ENCODE peak calls at places on chromosome 19, in ten cellular contexts. One of them, this sample, is unnamed.

GRCh38 chr19:33394723-33395560 is 21.4 kb downstream of the CEBPG start:
- DNase-seq in astrocyte: no peak
- DNase-seq in AG04449: no peak
- DNase-seq in fibroblast of lung: no peak
- DNase-seq in heart right ventricle: no peak
- DNase-seq in A549: no peak
- DNase-seq in tibial artery: peak
- DNase-seq in effector memory CD4-positive, alpha-beta T cell: no peak
- DNase-seq in fibroblast of pulmonary artery: no peak
- DNase-seq in neural progenitor cell: no peak
- DNase-seq in this sample: no peak

GRCh38 chr19:1229837-1230584 is 7.8 kb downstream of the CBARP start:
- DNase-seq in astrocyte: no peak
- DNase-seq in AG04449: no peak
- DNase-seq in fibroblast of lung: no peak
- DNase-seq in heart right ventricle: no peak
- DNase-seq in A549: no peak
- DNase-seq in tibial artery: no peak
- DNase-seq in effector memory CD4-positive, alpha-beta T cell: no peak
- DNase-seq in fibroblast of pulmonary artery: no peak
- DNase-seq in neural progenitor cell: no peak
- DNase-seq in this sample: no peak

GRCh38 chr19:43628646-43629326 is 9.4 kb upstream of the ZNF428 start:
- DNase-seq in astrocyte: no peak
- DNase-seq in AG04449: no peak
- DNase-seq in fibroblast of lung: no peak
- DNase-seq in heart right ventricle: no peak
- DNase-seq in A549: no peak
- DNase-seq in tibial artery: no peak
- DNase-seq in effector memory CD4-positive, alpha-beta T cell: no peak
- DNase-seq in fibroblast of pulmonary artery: no peak
- DNase-seq in neural progenitor cell: no peak
- DNase-seq in this sample: no peak

GRCh38 chr19:33245948-33246728 is 20.5 kb upstream of the SLC7A10 start:
- DNase-seq in astrocyte: no peak
- DNase-seq in AG04449: no peak
- DNase-seq in fibroblast of lung: no peak
- DNase-seq in heart right ventricle: no peak
- DNase-seq in A549: no peak
- DNase-seq in tibial artery: no peak
- DNase-seq in effector memory CD4-positive, alpha-beta T cell: no peak
- DNase-seq in fibroblast of pulmonary artery: peak
- DNase-seq in neural progenitor cell: no peak
- DNase-seq in this sample: peak

GRCh38 chr19:658916-659839 is 3.8 kb downstream of the RNF126 start:
- DNase-seq in astrocyte: peak
- DNase-seq in AG04449: no peak
- DNase-seq in fibroblast of lung: peak
- DNase-seq in heart right ventricle: no peak
- DNase-seq in A549: no peak
- DNase-seq in tibial artery: no peak
- DNase-seq in effector memory CD4-positive, alpha-beta T cell: peak
- DNase-seq in fibroblast of pulmonary artery: no peak
- DNase-seq in neural progenitor cell: no peak
- DNase-seq in this sample: no peak

GRCh38 chr19:33428627-33429013 is 55.1 kb downstream of the CEBPG start:
- DNase-seq in astrocyte: no peak
- DNase-seq in AG04449: no peak
- DNase-seq in fibroblast of lung: no peak
- DNase-seq in heart right ventricle: no peak
- DNase-seq in A549: no peak
- DNase-seq in tibial artery: no peak
- DNase-seq in effector memory CD4-positive, alpha-beta T cell: no peak
- DNase-seq in fibroblast of pulmonary artery: no peak
- DNase-seq in neural progenitor cell: no peak
- DNase-seq in this sample: no peak

GRCh38 chr19:19654441-19654840 is 9.0 kb downstream of the ATP13A1 start:
- DNase-seq in astrocyte: no peak
- DNase-seq in AG04449: no peak
- DNase-seq in fibroblast of lung: no peak
- DNase-seq in heart right ventricle: no peak
- DNase-seq in A549: no peak
- DNase-seq in tibial artery: no peak
- DNase-seq in effector memory CD4-positive, alpha-beta T cell: no peak
- DNase-seq in fibroblast of pulmonary artery: no peak
- DNase-seq in neural progenitor cell: no peak
- DNase-seq in this sample: no peak

GRCh38 chr19:43101950-43102349 is 19.4 kb upstream of the PSG2 start:
- DNase-seq in astrocyte: no peak
- DNase-seq in AG04449: no peak
- DNase-seq in fibroblast of lung: no peak
- DNase-seq in heart right ventricle: no peak
- DNase-seq in A549: no peak
- DNase-seq in tibial artery: no peak
- DNase-seq in effector memory CD4-positive, alpha-beta T cell: no peak
- DNase-seq in fibroblast of pulmonary artery: no peak
- DNase-seq in neural progenitor cell: no peak
- DNase-seq in this sample: no peak

GRCh38 chr19:40716031-40716654 is 543 bp downstream of the COQ8B start:
- DNase-seq in astrocyte: no peak
- DNase-seq in AG04449: no peak
- DNase-seq in fibroblast of lung: no peak
- DNase-seq in heart right ventricle: no peak
- DNase-seq in A549: peak
- DNase-seq in tibial artery: peak
- DNase-seq in effector memory CD4-positive, alpha-beta T cell: peak
- DNase-seq in fibroblast of pulmonary artery: no peak
- DNase-seq in neural progenitor cell: no peak
- DNase-seq in this sample: no peak

GRCh38 chr19:30334841-30335240 is 37.3 kb upstream of the ZNF536 start:
- DNase-seq in astrocyte: no peak
- DNase-seq in AG04449: no peak
- DNase-seq in fibroblast of lung: no peak
- DNase-seq in heart right ventricle: no peak
- DNase-seq in A549: no peak
- DNase-seq in tibial artery: no peak
- DNase-seq in effector memory CD4-positive, alpha-beta T cell: no peak
- DNase-seq in fibroblast of pulmonary artery: no peak
- DNase-seq in neural progenitor cell: no peak
- DNase-seq in this sample: no peak

GRCh38 chr19:18289471-18290066 is 8.1 kb upstream of the JUND start:
- DNase-seq in astrocyte: no peak
- DNase-seq in AG04449: no peak
- DNase-seq in fibroblast of lung: no peak
- DNase-seq in heart right ventricle: no peak
- DNase-seq in A549: no peak
- DNase-seq in tibial artery: no peak
- DNase-seq in effector memory CD4-positive, alpha-beta T cell: no peak
- DNase-seq in fibroblast of pulmonary artery: no peak
- DNase-seq in neural progenitor cell: no peak
- DNase-seq in this sample: no peak

GRCh38 chr19:29625316-29625715 is 19.2 kb downstream of the POP4 start:
- DNase-seq in astrocyte: no peak
- DNase-seq in AG04449: no peak
- DNase-seq in fibroblast of lung: no peak
- DNase-seq in heart right ventricle: no peak
- DNase-seq in A549: no peak
- DNase-seq in tibial artery: no peak
- DNase-seq in effector memory CD4-positive, alpha-beta T cell: no peak
- DNase-seq in fibroblast of pulmonary artery: no peak
- DNase-seq in neural progenitor cell: peak
- DNase-seq in this sample: no peak

GRCh38 chr19:1880611-1881392 is 4.5 kb downstream of the ABHD17A start:
- DNase-seq in astrocyte: no peak
- DNase-seq in AG04449: no peak
- DNase-seq in fibroblast of lung: no peak
- DNase-seq in heart right ventricle: no peak
- DNase-seq in A549: no peak
- DNase-seq in tibial artery: no peak
- DNase-seq in effector memory CD4-positive, alpha-beta T cell: no peak
- DNase-seq in fibroblast of pulmonary artery: no peak
- DNase-seq in neural progenitor cell: no peak
- DNase-seq in this sample: no peak

GRCh38 chr19:21023901-21024300 is 3.4 kb downstream of the ZNF430 start:
- DNase-seq in astrocyte: peak
- DNase-seq in AG04449: no peak
- DNase-seq in fibroblast of lung: peak
- DNase-seq in heart right ventricle: no peak
- DNase-seq in A549: no peak
- DNase-seq in tibial artery: no peak
- DNase-seq in effector memory CD4-positive, alpha-beta T cell: no peak
- DNase-seq in fibroblast of pulmonary artery: no peak
- DNase-seq in neural progenitor cell: no peak
- DNase-seq in this sample: peak

GRCh38 chr19:43618921-43619261 is 538 bp downstream of the ZNF428 start:
- DNase-seq in astrocyte: no peak
- DNase-seq in AG04449: no peak
- DNase-seq in fibroblast of lung: no peak
- DNase-seq in heart right ventricle: no peak
- DNase-seq in A549: peak
- DNase-seq in tibial artery: peak
- DNase-seq in effector memory CD4-positive, alpha-beta T cell: no peak
- DNase-seq in fibroblast of pulmonary artery: peak
- DNase-seq in neural progenitor cell: no peak
- DNase-seq in this sample: no peak

GRCh38 chr19:52961981-52962380 is 700 bp downstream of the ZNF816 start:
- DNase-seq in astrocyte: no peak
- DNase-seq in AG04449: no peak
- DNase-seq in fibroblast of lung: no peak
- DNase-seq in heart right ventricle: no peak
- DNase-seq in A549: no peak
- DNase-seq in tibial artery: no peak
- DNase-seq in effector memory CD4-positive, alpha-beta T cell: no peak
- DNase-seq in fibroblast of pulmonary artery: no peak
- DNase-seq in neural progenitor cell: peak
- DNase-seq in this sample: no peak

GRCh38 chr19:33212773-33213172 is 12.9 kb downstream of the SLC7A10 start:
- DNase-seq in astrocyte: no peak
- DNase-seq in AG04449: no peak
- DNase-seq in fibroblast of lung: no peak
- DNase-seq in heart right ventricle: no peak
- DNase-seq in A549: no peak
- DNase-seq in tibial artery: no peak
- DNase-seq in effector memory CD4-positive, alpha-beta T cell: no peak
- DNase-seq in fibroblast of pulmonary artery: no peak
- DNase-seq in neural progenitor cell: no peak
- DNase-seq in this sample: no peak

GRCh38 chr19:32614916-32615315 is 33.9 kb downstream of the PDCD5 start:
- DNase-seq in astrocyte: no peak
- DNase-seq in AG04449: no peak
- DNase-seq in fibroblast of lung: no peak
- DNase-seq in heart right ventricle: no peak
- DNase-seq in A549: no peak
- DNase-seq in tibial artery: no peak
- DNase-seq in effector memory CD4-positive, alpha-beta T cell: no peak
- DNase-seq in fibroblast of pulmonary artery: no peak
- DNase-seq in neural progenitor cell: no peak
- DNase-seq in this sample: no peak

GRCh38 chr19:15945301-15945700 is 3.5 kb upstream of the OR10H4 start:
- DNase-seq in astrocyte: no peak
- DNase-seq in AG04449: no peak
- DNase-seq in fibroblast of lung: no peak
- DNase-seq in heart right ventricle: no peak
- DNase-seq in A549: no peak
- DNase-seq in tibial artery: no peak
- DNase-seq in effector memory CD4-positive, alpha-beta T cell: no peak
- DNase-seq in fibroblast of pulmonary artery: no peak
- DNase-seq in neural progenitor cell: no peak
- DNase-seq in this sample: no peak

GRCh38 chr19:33225458-33225925 is at the start of gene SLC7A10:
- DNase-seq in astrocyte: no peak
- DNase-seq in AG04449: no peak
- DNase-seq in fibroblast of lung: no peak
- DNase-seq in heart right ventricle: no peak
- DNase-seq in A549: no peak
- DNase-seq in tibial artery: no peak
- DNase-seq in effector memory CD4-positive, alpha-beta T cell: no peak
- DNase-seq in fibroblast of pulmonary artery: no peak
- DNase-seq in neural progenitor cell: peak
- DNase-seq in this sample: no peak

GRCh38 chr19:38676023-38676877 is 28.8 kb downstream of the ACTN4 start:
- DNase-seq in astrocyte: peak
- DNase-seq in AG04449: no peak
- DNase-seq in fibroblast of lung: peak
- DNase-seq in heart right ventricle: peak
- DNase-seq in A549: no peak
- DNase-seq in tibial artery: no peak
- DNase-seq in effector memory CD4-positive, alpha-beta T cell: no peak
- DNase-seq in fibroblast of pulmonary artery: peak
- DNase-seq in neural progenitor cell: no peak
- DNase-seq in this sample: no peak

GRCh38 chr19:35555301-35556005 is 8.0 kb downstream of the ATP4A start:
- DNase-seq in astrocyte: no peak
- DNase-seq in AG04449: no peak
- DNase-seq in fibroblast of lung: peak
- DNase-seq in heart right ventricle: no peak
- DNase-seq in A549: peak
- DNase-seq in tibial artery: no peak
- DNase-seq in effector memory CD4-positive, alpha-beta T cell: no peak
- DNase-seq in fibroblast of pulmonary artery: peak
- DNase-seq in neural progenitor cell: peak
- DNase-seq in this sample: no peak
- H3K4me3 ChIP-seq in astrocyte: no peak
- H3K4me3 ChIP-seq in AG04449: no peak
- H3K4me3 ChIP-seq in fibroblast of lung: no peak
- H3K4me3 ChIP-seq in heart right ventricle: no peak
- H3K4me3 ChIP-seq in A549: no peak
- H3K4me3 ChIP-seq in tibial artery: no peak
- H3K4me3 ChIP-seq in effector memory CD4-positive, alpha-beta T cell: no peak
- H3K4me3 ChIP-seq in fibroblast of pulmonary artery: no peak
- H3K4me3 ChIP-seq in neural progenitor cell: no peak
- H3K4me3 ChIP-seq in this sample: no peak

GRCh38 chr19:45814166-45814780 is 835 bp downstream of the RSPH6A start:
- DNase-seq in astrocyte: no peak
- DNase-seq in AG04449: no peak
- DNase-seq in fibroblast of lung: no peak
- DNase-seq in heart right ventricle: no peak
- DNase-seq in A549: no peak
- DNase-seq in tibial artery: no peak
- DNase-seq in effector memory CD4-positive, alpha-beta T cell: no peak
- DNase-seq in fibroblast of pulmonary artery: no peak
- DNase-seq in neural progenitor cell: no peak
- DNase-seq in this sample: no peak
- H3K4me3 ChIP-seq in astrocyte: no peak
- H3K4me3 ChIP-seq in AG04449: no peak
- H3K4me3 ChIP-seq in fibroblast of lung: no peak
- H3K4me3 ChIP-seq in heart right ventricle: no peak
- H3K4me3 ChIP-seq in A549: no peak
- H3K4me3 ChIP-seq in tibial artery: no peak
- H3K4me3 ChIP-seq in effector memory CD4-positive, alpha-beta T cell: no peak
- H3K4me3 ChIP-seq in fibroblast of pulmonary artery: no peak
- H3K4me3 ChIP-seq in neural progenitor cell: no peak
- H3K4me3 ChIP-seq in this sample: no peak

GRCh38 chr19:6091771-6092291 is 18.5 kb downstream of the RFX2 start:
- DNase-seq in astrocyte: peak
- DNase-seq in AG04449: no peak
- DNase-seq in fibroblast of lung: peak
- DNase-seq in heart right ventricle: no peak
- DNase-seq in A549: no peak
- DNase-seq in tibial artery: no peak
- DNase-seq in effector memory CD4-positive, alpha-beta T cell: no peak
- DNase-seq in fibroblast of pulmonary artery: no peak
- DNase-seq in neural progenitor cell: no peak
- DNase-seq in this sample: no peak
- H3K4me3 ChIP-seq in astrocyte: peak
- H3K4me3 ChIP-seq in AG04449: peak
- H3K4me3 ChIP-seq in fibroblast of lung: peak
- H3K4me3 ChIP-seq in heart right ventricle: peak
- H3K4me3 ChIP-seq in A549: peak
- H3K4me3 ChIP-seq in tibial artery: peak
- H3K4me3 ChIP-seq in effector memory CD4-positive, alpha-beta T cell: no peak
- H3K4me3 ChIP-seq in fibroblast of pulmonary artery: peak
- H3K4me3 ChIP-seq in neural progenitor cell: peak
- H3K4me3 ChIP-seq in this sample: peak

GRCh38 chr19:50739132-50739746 is 16.1 kb downstream of the CLEC11A start:
- DNase-seq in astrocyte: no peak
- DNase-seq in AG04449: no peak
- DNase-seq in fibroblast of lung: no peak
- DNase-seq in heart right ventricle: no peak
- DNase-seq in A549: no peak
- DNase-seq in tibial artery: no peak
- DNase-seq in effector memory CD4-positive, alpha-beta T cell: no peak
- DNase-seq in fibroblast of pulmonary artery: no peak
- DNase-seq in neural progenitor cell: no peak
- DNase-seq in this sample: no peak
- H3K4me3 ChIP-seq in astrocyte: no peak
- H3K4me3 ChIP-seq in AG04449: no peak
- H3K4me3 ChIP-seq in fibroblast of lung: no peak
- H3K4me3 ChIP-seq in heart right ventricle: no peak
- H3K4me3 ChIP-seq in A549: no peak
- H3K4me3 ChIP-seq in tibial artery: no peak
- H3K4me3 ChIP-seq in effector memory CD4-positive, alpha-beta T cell: no peak
- H3K4me3 ChIP-seq in fibroblast of pulmonary artery: no peak
- H3K4me3 ChIP-seq in neural progenitor cell: no peak
- H3K4me3 ChIP-seq in this sample: no peak